ENCODE peak calls at places on chromosomes 2 and 18, in five cellular contexts. One of them, this sample, is unnamed.

GRCh38 chr2:215724171-215724570 is 288.3 kb upstream of the FN1 start:
- DNase-seq in HepG2: no peak
- DNase-seq in K562: no peak
- DNase-seq in H1: no peak
- DNase-seq in GM12878: no peak
- DNase-seq in this sample: no peak

GRCh38 chr2:231571810-231572209 is 20.9 kb upstream of the TEX44 start:
- DNase-seq in HepG2: no peak
- DNase-seq in K562: no peak
- DNase-seq in GM12878: no peak
- DNase-seq in H1: no peak
- DNase-seq in this sample: no peak

GRCh38 chr2:206845877-206846276 is 80.5 kb downstream of the FASTKD2 start:
- DNase-seq in GM12878: no peak
- DNase-seq in H1: no peak
- DNase-seq in HepG2: no peak
- DNase-seq in K562: no peak
- DNase-seq in this sample: no peak

GRCh38 chr18:48521723-48522122 is 17.1 kb upstream of the CTIF start:
- DNase-seq in H1: no peak
- DNase-seq in GM12878: no peak
- DNase-seq in K562: no peak
- DNase-seq in HepG2: no peak
- DNase-seq in this sample: no peak

GRCh38 chr2:231725476-231725875 is 17.2 kb downstream of the PTMA start:
- DNase-seq in K562: no peak
- DNase-seq in GM12878: no peak
- DNase-seq in HepG2: no peak
- DNase-seq in H1: no peak
- DNase-seq in this sample: no peak

GRCh38 chr2:54570925-54571694 is 115.0 kb downstream of the SPTBN1 start:
- DNase-seq in GM12878: peak; percentile 98
- DNase-seq in H1: no peak
- DNase-seq in K562: peak; percentile 83
- DNase-seq in HepG2: peak; percentile 79
- DNase-seq in this sample: peak; percentile 88

GRCh38 chr2:198285216-198285615 is 480.8 kb downstream of the PLCL1 start:
- DNase-seq in K562: no peak
- DNase-seq in GM12878: no peak
- DNase-seq in HepG2: no peak
- DNase-seq in H1: no peak
- DNase-seq in this sample: no peak

GRCh38 chr2:70118798-70119454 is 31.6 kb downstream of the PCBP1 start:
- DNase-seq in HepG2: peak; percentile 67
- DNase-seq in H1: no peak
- DNase-seq in K562: peak; percentile 86
- DNase-seq in GM12878: no peak
- DNase-seq in this sample: no peak

GRCh38 chr2:180733330-180733729 is 247.1 kb upstream of the UBE2E3 start:
- DNase-seq in HepG2: no peak
- DNase-seq in K562: no peak
- DNase-seq in H1: no peak
- DNase-seq in GM12878: no peak
- DNase-seq in this sample: no peak

GRCh38 chr2:55609931-55610578 is 7.4 kb downstream of the PPP4R3B start:
- DNase-seq in GM12878: no peak
- DNase-seq in H1: no peak
- DNase-seq in K562: no peak
- DNase-seq in HepG2: peak; percentile 23
- DNase-seq in this sample: no peak

GRCh38 chr2:42086500-42086953 is 38.7 kb downstream of the PKDCC start:
- DNase-seq in H1: peak; percentile 65
- DNase-seq in K562: peak; percentile 59
- DNase-seq in HepG2: peak; percentile 76
- DNase-seq in GM12878: no peak
- DNase-seq in this sample: peak; percentile 80

GRCh38 chr2:136572335-136572734 is 193.0 kb upstream of the THSD7B start:
- DNase-seq in GM12878: no peak
- DNase-seq in H1: no peak
- DNase-seq in HepG2: no peak
- DNase-seq in K562: no peak
- DNase-seq in this sample: no peak

GRCh38 chr2:233499928-233500327 is 66.7 kb downstream of the USP40 start:
- DNase-seq in H1: no peak
- DNase-seq in GM12878: no peak
- DNase-seq in HepG2: no peak
- DNase-seq in K562: no peak
- DNase-seq in this sample: no peak

GRCh38 chr2:161905389-161906046 is 168.5 kb downstream of the DPP4 start:
- DNase-seq in H1: no peak
- DNase-seq in HepG2: peak; percentile 11
- DNase-seq in K562: no peak
- DNase-seq in GM12878: peak; percentile 62
- DNase-seq in this sample: peak; percentile 9
- TF ChIP-seq HDAC2 in H1: no peak
- TF ChIP-seq HDAC2 in HepG2: no peak
- TF ChIP-seq HDAC2 in K562: no peak
- TF ChIP-seq HDAC2 in GM12878: no peak
- TF ChIP-seq HDAC2 in this sample: no peak

GRCh38 chr2:165494568-165494967 is 25.1 kb downstream of the CSRNP3 start:
- DNase-seq in K562: no peak
- DNase-seq in H1: no peak
- DNase-seq in HepG2: no peak
- DNase-seq in GM12878: no peak
- DNase-seq in this sample: no peak
- TF ChIP-seq HDAC2 in K562: no peak
- TF ChIP-seq HDAC2 in H1: no peak
- TF ChIP-seq HDAC2 in HepG2: no peak
- TF ChIP-seq HDAC2 in GM12878: no peak
- TF ChIP-seq HDAC2 in this sample: no peak

GRCh38 chr2:110639972-110640371 is 37.9 kb downstream of the BUB1 start:
- DNase-seq in GM12878: no peak
- DNase-seq in HepG2: no peak
- DNase-seq in K562: no peak
- DNase-seq in H1: no peak
- DNase-seq in this sample: no peak

GRCh38 chr2:110644357-110644756 is 33.5 kb downstream of the BUB1 start:
- DNase-seq in HepG2: no peak
- DNase-seq in GM12878: no peak
- DNase-seq in K562: no peak
- DNase-seq in H1: no peak
- DNase-seq in this sample: no peak

GRCh38 chr2:110638976-110639695 is 38.7 kb downstream of the BUB1 start:
- DNase-seq in H1: no peak
- DNase-seq in K562: no peak
- DNase-seq in GM12878: no peak
- DNase-seq in HepG2: no peak
- DNase-seq in this sample: no peak

GRCh38 chr2:110645616-110646015 is 32.2 kb downstream of the BUB1 start:
- DNase-seq in H1: no peak
- DNase-seq in K562: no peak
- DNase-seq in HepG2: no peak
- DNase-seq in GM12878: no peak
- DNase-seq in this sample: no peak

DNA sequence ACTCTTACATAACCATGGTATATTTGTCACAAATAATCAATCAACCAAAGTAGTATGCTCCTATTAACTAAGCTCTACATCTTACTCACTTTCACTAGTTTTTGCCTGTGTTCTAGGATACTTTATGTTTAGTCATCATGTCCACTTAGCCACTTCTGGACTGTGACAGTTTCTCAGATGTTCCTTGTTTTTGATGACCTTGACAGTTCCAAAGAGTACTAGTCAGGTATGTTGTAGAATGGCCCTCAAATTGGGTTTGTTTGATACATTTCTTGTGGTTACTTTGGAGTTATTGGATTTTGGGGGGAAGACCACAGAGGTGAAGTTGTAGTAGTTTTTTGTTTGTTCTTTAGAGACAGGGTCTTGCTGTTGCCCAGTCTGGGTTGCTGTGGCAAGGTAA is 35.5 kb downstream of the BUB1 start:
- DNase-seq in K562: no peak
- DNase-seq in HepG2: no peak
- DNase-seq in H1: no peak
- DNase-seq in GM12878: no peak
- DNase-seq in this sample: no peak
- TF ChIP-seq HDAC2 in K562: no peak
- TF ChIP-seq HDAC2 in HepG2: no peak
- TF ChIP-seq HDAC2 in H1: no peak
- TF ChIP-seq HDAC2 in GM12878: no peak
- TF ChIP-seq HDAC2 in this sample: no peak

GRCh38 chr18:31487251-31488015 is 10.5 kb upstream of the DSG2 start:
- DNase-seq in HepG2: peak; percentile 3
- DNase-seq in GM12878: no peak
- DNase-seq in H1: no peak
- DNase-seq in K562: no peak
- DNase-seq in this sample: peak; percentile 44
- TF ChIP-seq HDAC2 in HepG2: no peak
- TF ChIP-seq HDAC2 in GM12878: no peak
- TF ChIP-seq HDAC2 in H1: no peak
- TF ChIP-seq HDAC2 in K562: no peak
- TF ChIP-seq HDAC2 in this sample: no peak

DNA sequence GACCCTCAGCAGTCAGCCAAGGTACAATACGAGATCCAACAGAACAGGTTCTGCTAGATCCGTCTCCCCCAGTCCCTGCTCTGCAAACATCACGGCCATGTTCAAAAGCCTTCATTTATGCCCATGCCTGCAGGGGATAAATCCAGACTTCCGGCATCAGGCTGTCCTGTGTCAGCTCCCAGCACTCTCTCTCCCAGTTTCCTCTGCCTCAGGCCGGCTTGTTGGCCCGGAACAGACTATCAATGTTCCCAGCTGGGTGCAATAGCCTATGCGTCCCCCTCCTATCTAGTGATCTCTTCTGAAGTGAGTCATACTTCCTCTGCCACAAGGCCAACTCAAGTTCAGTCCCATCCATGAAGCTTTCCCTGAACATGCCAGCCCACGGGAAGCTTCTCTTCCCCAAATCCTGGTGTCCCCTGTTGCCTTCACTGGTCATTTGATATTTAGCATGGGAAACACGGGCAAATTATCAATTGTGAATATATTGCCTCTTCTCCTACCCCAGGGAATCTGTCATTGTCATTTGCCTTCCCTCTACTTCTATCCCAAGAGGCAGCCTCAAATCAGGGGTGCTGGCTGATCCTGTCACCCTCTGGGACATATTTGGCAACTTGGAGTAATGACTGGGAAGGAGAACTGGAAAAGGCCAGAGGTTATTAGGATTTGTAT is 51.1 kb downstream of the CAPN13 start:
- DNase-seq in K562: peak; percentile 49
- DNase-seq in GM12878: no peak
- DNase-seq in H1: no peak
- DNase-seq in HepG2: peak; percentile 12
- DNase-seq in this sample: no peak
- TF ChIP-seq HDAC2 in K562: no peak
- TF ChIP-seq HDAC2 in GM12878: no peak
- TF ChIP-seq HDAC2 in H1: no peak
- TF ChIP-seq HDAC2 in HepG2: no peak
- TF ChIP-seq HDAC2 in this sample: no peak

GRCh38 chr2:175253871-175254270 is 72.4 kb upstream of the ATP5MC3 start:
- DNase-seq in K562: no peak
- DNase-seq in H1: no peak
- DNase-seq in HepG2: no peak
- DNase-seq in GM12878: no peak
- DNase-seq in this sample: no peak

GRCh38 chr2:175256806-175257585 is 75.5 kb upstream of the ATP5MC3 start:
- DNase-seq in HepG2: no peak
- DNase-seq in GM12878: no peak
- DNase-seq in K562: no peak
- DNase-seq in H1: no peak
- DNase-seq in this sample: no peak

GRCh38 chr2:175247159-175247558 is 65.6 kb upstream of the ATP5MC3 start:
- DNase-seq in HepG2: no peak
- DNase-seq in GM12878: no peak
- DNase-seq in H1: no peak
- DNase-seq in K562: no peak
- DNase-seq in this sample: no peak

GRCh38 chr2:175251425-175252041 is 70.0 kb upstream of the ATP5MC3 start:
- DNase-seq in HepG2: peak; percentile 36
- DNase-seq in H1: no peak
- DNase-seq in K562: peak; percentile 50
- DNase-seq in GM12878: no peak
- DNase-seq in this sample: peak; percentile 20
- TF ChIP-seq HDAC2 in HepG2: no peak
- TF ChIP-seq HDAC2 in H1: no peak
- TF ChIP-seq HDAC2 in K562: no peak
- TF ChIP-seq HDAC2 in GM12878: no peak
- TF ChIP-seq HDAC2 in this sample: no peak

GRCh38 chr18:55833543-55833942 is 245.6 kb upstream of the TCF4 start:
- DNase-seq in K562: no peak
- DNase-seq in H1: no peak
- DNase-seq in HepG2: no peak
- DNase-seq in GM12878: no peak
- DNase-seq in this sample: peak; percentile 89
- TF ChIP-seq HDAC2 in K562: no peak
- TF ChIP-seq HDAC2 in H1: no peak
- TF ChIP-seq HDAC2 in HepG2: no peak
- TF ChIP-seq HDAC2 in GM12878: no peak
- TF ChIP-seq HDAC2 in this sample: no peak

DNA sequence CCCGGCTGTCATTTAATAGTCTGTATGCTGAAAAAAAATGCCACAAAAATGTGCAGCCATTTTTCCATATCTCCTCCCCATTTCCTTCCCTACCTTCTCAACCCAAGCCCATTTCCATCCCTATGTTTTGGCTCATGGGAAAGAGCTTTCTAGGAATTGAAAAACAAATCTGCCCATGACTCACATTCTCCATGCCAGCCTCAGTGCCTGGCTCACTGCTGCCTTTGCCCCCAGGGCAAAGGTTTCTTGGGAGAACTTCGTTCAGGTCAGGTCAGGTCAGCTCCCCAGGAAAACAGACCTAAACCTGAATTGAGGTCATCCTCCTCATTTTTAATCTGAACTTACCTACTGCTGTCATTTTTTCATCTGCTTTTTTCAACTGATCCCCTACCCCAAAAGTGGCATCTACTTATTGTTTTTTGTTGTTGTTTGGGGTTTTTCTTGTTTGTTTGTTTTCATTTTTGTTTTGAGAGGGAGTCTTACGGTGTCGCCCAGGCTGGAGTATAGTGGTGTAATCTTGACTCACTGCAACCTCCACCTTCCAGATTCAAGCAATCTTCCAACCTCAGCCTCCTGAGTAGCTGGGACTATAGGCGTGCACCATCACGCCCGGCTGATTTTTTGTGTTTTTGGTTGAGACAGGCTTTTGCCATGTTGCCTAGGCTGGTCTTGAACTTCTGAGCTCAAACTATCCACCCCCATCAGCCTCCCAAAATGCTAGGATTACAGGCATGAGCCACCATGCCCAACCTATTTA is 66.7 kb downstream of the FECH start:
- DNase-seq in GM12878: no peak
- DNase-seq in K562: no peak
- DNase-seq in HepG2: no peak
- DNase-seq in H1: no peak
- DNase-seq in this sample: peak; percentile 5
- TF ChIP-seq HDAC2 in GM12878: no peak
- TF ChIP-seq HDAC2 in K562: no peak
- TF ChIP-seq HDAC2 in HepG2: no peak
- TF ChIP-seq HDAC2 in H1: no peak
- TF ChIP-seq HDAC2 in this sample: no peak

GRCh38 chr18:36465970-36466369 is 168.5 kb downstream of the FHOD3 start:
- DNase-seq in H1: peak; percentile 36
- DNase-seq in HepG2: no peak
- DNase-seq in GM12878: no peak
- DNase-seq in K562: no peak
- DNase-seq in this sample: no peak
- TF ChIP-seq HDAC2 in H1: no peak
- TF ChIP-seq HDAC2 in HepG2: no peak
- TF ChIP-seq HDAC2 in GM12878: no peak
- TF ChIP-seq HDAC2 in K562: no peak
- TF ChIP-seq HDAC2 in this sample: no peak